ENCODE peak calls at places on chromosomes 6 and 20, in seven cellular contexts. One of them, this sample, is unnamed.

GRCh38 chr6:82989891-82990290 is 75.8 kb downstream of the UBE3D start:
- DNase-seq in SK-N-SH: no peak
- DNase-seq in mammary epithelial cell: no peak
- DNase-seq in Caco-2: no peak
- DNase-seq in fibroblast of villous mesenchyme: peak
- DNase-seq in IMR-90: no peak
- DNase-seq in breast epithelium: no peak
- DNase-seq in this sample: peak

GRCh38 chr20:43893930-43894329 is 20.7 kb upstream of the TOX2 start:
- DNase-seq in SK-N-SH: no peak
- DNase-seq in mammary epithelial cell: peak
- DNase-seq in Caco-2: no peak
- DNase-seq in fibroblast of villous mesenchyme: no peak
- DNase-seq in IMR-90: peak
- DNase-seq in breast epithelium: no peak
- DNase-seq in this sample: no peak

GRCh38 chr6:134491473-134491872 is 173.6 kb upstream of the SGK1 start:
- DNase-seq in SK-N-SH: no peak
- DNase-seq in mammary epithelial cell: peak
- DNase-seq in Caco-2: no peak
- DNase-seq in fibroblast of villous mesenchyme: peak
- DNase-seq in IMR-90: peak
- DNase-seq in breast epithelium: no peak
- DNase-seq in this sample: peak

GRCh38 chr6:142011156-142011555 is 121.6 kb upstream of the GJE1 start:
- DNase-seq in SK-N-SH: no peak
- DNase-seq in mammary epithelial cell: no peak
- DNase-seq in Caco-2: no peak
- DNase-seq in fibroblast of villous mesenchyme: peak
- DNase-seq in IMR-90: peak
- DNase-seq in breast epithelium: no peak
- DNase-seq in this sample: peak

GRCh38 chr20:59525500-59526241 is 78.7 kb upstream of the PHACTR3 start:
- DNase-seq in SK-N-SH: peak
- DNase-seq in mammary epithelial cell: peak
- DNase-seq in Caco-2: peak
- DNase-seq in fibroblast of villous mesenchyme: peak
- DNase-seq in IMR-90: peak
- DNase-seq in breast epithelium: no peak
- DNase-seq in this sample: peak

GRCh38 chr6:124928831-124929230 is 33.4 kb upstream of the RNF217 start:
- DNase-seq in SK-N-SH: no peak
- DNase-seq in mammary epithelial cell: peak
- DNase-seq in Caco-2: no peak
- DNase-seq in fibroblast of villous mesenchyme: no peak
- DNase-seq in IMR-90: no peak
- DNase-seq in breast epithelium: no peak
- DNase-seq in this sample: no peak

GRCh38 chr20:60222497-60222896 is 264.3 kb downstream of the CDH26 start:
- DNase-seq in SK-N-SH: no peak
- DNase-seq in mammary epithelial cell: no peak
- DNase-seq in Caco-2: no peak
- DNase-seq in fibroblast of villous mesenchyme: no peak
- DNase-seq in IMR-90: no peak
- DNase-seq in breast epithelium: no peak
- DNase-seq in this sample: no peak

GRCh38 chr6:159217595-159218275 is 48.5 kb downstream of the FNDC1 start:
- DNase-seq in SK-N-SH: peak
- DNase-seq in mammary epithelial cell: no peak
- DNase-seq in Caco-2: peak
- DNase-seq in fibroblast of villous mesenchyme: peak
- DNase-seq in IMR-90: peak
- DNase-seq in breast epithelium: no peak
- DNase-seq in this sample: peak

GRCh38 chr6:154632121-154632520 is 101.1 kb upstream of the SCAF8 start:
- DNase-seq in SK-N-SH: no peak
- DNase-seq in mammary epithelial cell: no peak
- DNase-seq in Caco-2: no peak
- DNase-seq in fibroblast of villous mesenchyme: no peak
- DNase-seq in IMR-90: no peak
- DNase-seq in breast epithelium: no peak
- DNase-seq in this sample: peak

GRCh38 chr6:134422426-134423231 is 104.7 kb upstream of the SGK1 start:
- DNase-seq in SK-N-SH: no peak
- DNase-seq in mammary epithelial cell: peak
- DNase-seq in Caco-2: no peak
- DNase-seq in fibroblast of villous mesenchyme: peak
- DNase-seq in IMR-90: peak
- DNase-seq in breast epithelium: no peak
- DNase-seq in this sample: peak

GRCh38 chr6:144215402-144215931 is 65.2 kb downstream of the STX11 start:
- DNase-seq in SK-N-SH: peak
- DNase-seq in mammary epithelial cell: peak
- DNase-seq in Caco-2: no peak
- DNase-seq in fibroblast of villous mesenchyme: peak
- DNase-seq in IMR-90: no peak
- DNase-seq in breast epithelium: no peak
- DNase-seq in this sample: peak

GRCh38 chr6:89999995-90000825 is 105.9 kb downstream of the GJA10 start:
- DNase-seq in SK-N-SH: no peak
- DNase-seq in mammary epithelial cell: no peak
- DNase-seq in Caco-2: no peak
- DNase-seq in fibroblast of villous mesenchyme: no peak
- DNase-seq in IMR-90: no peak
- DNase-seq in breast epithelium: no peak
- DNase-seq in this sample: no peak

GRCh38 chr6:159279790-159280277 is 110.6 kb downstream of the FNDC1 start:
- DNase-seq in SK-N-SH: peak
- DNase-seq in mammary epithelial cell: peak
- DNase-seq in Caco-2: no peak
- DNase-seq in fibroblast of villous mesenchyme: no peak
- DNase-seq in IMR-90: no peak
- DNase-seq in breast epithelium: no peak
- DNase-seq in this sample: peak

GRCh38 chr6:1316482-1317220 is 4.8 kb downstream of the FOXQ1 start:
- DNase-seq in SK-N-SH: peak
- DNase-seq in mammary epithelial cell: no peak
- DNase-seq in Caco-2: peak
- DNase-seq in fibroblast of villous mesenchyme: peak
- DNase-seq in IMR-90: no peak
- DNase-seq in breast epithelium: no peak
- DNase-seq in this sample: peak

GRCh38 chr6:156256161-156256560 is 521.0 kb upstream of the ARID1B start:
- DNase-seq in SK-N-SH: no peak
- DNase-seq in mammary epithelial cell: no peak
- DNase-seq in Caco-2: no peak
- DNase-seq in fibroblast of villous mesenchyme: no peak
- DNase-seq in IMR-90: no peak
- DNase-seq in breast epithelium: no peak
- DNase-seq in this sample: no peak

GRCh38 chr6:134437376-134437775 is 119.5 kb upstream of the SGK1 start:
- DNase-seq in SK-N-SH: no peak
- DNase-seq in mammary epithelial cell: peak
- DNase-seq in Caco-2: no peak
- DNase-seq in fibroblast of villous mesenchyme: peak
- DNase-seq in IMR-90: peak
- DNase-seq in breast epithelium: no peak
- DNase-seq in this sample: peak

GRCh38 chr6:27591660-27592059 is 118.8 kb upstream of the ZNF184 start:
- DNase-seq in SK-N-SH: no peak
- DNase-seq in mammary epithelial cell: peak
- DNase-seq in Caco-2: peak
- DNase-seq in fibroblast of villous mesenchyme: no peak
- DNase-seq in IMR-90: peak
- DNase-seq in breast epithelium: no peak
- DNase-seq in this sample: peak

GRCh38 chr20:48176139-48176538 is 390.9 kb upstream of the SULF2 start:
- DNase-seq in SK-N-SH: no peak
- DNase-seq in mammary epithelial cell: no peak
- DNase-seq in Caco-2: no peak
- DNase-seq in fibroblast of villous mesenchyme: no peak
- DNase-seq in IMR-90: no peak
- DNase-seq in breast epithelium: no peak
- DNase-seq in this sample: no peak
- H3K4me3 ChIP-seq in SK-N-SH: no peak
- H3K4me3 ChIP-seq in mammary epithelial cell: no peak
- H3K4me3 ChIP-seq in Caco-2: no peak
- H3K4me3 ChIP-seq in fibroblast of villous mesenchyme: no peak
- H3K4me3 ChIP-seq in IMR-90: no peak
- H3K4me3 ChIP-seq in breast epithelium: no peak
- H3K4me3 ChIP-seq in this sample: no peak

GRCh38 chr6:140677781-140678528 is 1303.5 kb upstream of the CITED2 start:
- DNase-seq in SK-N-SH: no peak
- DNase-seq in mammary epithelial cell: no peak
- DNase-seq in Caco-2: no peak
- DNase-seq in fibroblast of villous mesenchyme: peak
- DNase-seq in IMR-90: peak
- DNase-seq in breast epithelium: no peak
- DNase-seq in this sample: no peak
- TF ChIP-seq CTCF in SK-N-SH: no peak
- TF ChIP-seq CTCF in mammary epithelial cell: no peak
- TF ChIP-seq CTCF in Caco-2: no peak
- TF ChIP-seq CTCF in fibroblast of villous mesenchyme: no peak
- TF ChIP-seq CTCF in IMR-90: no peak
- TF ChIP-seq CTCF in breast epithelium: no peak
- TF ChIP-seq CTCF in this sample: no peak

GRCh38 chr6:35489995-35490791 is 6.7 kb downstream of the TEAD3 start:
- DNase-seq in SK-N-SH: peak
- DNase-seq in mammary epithelial cell: no peak
- DNase-seq in Caco-2: no peak
- DNase-seq in fibroblast of villous mesenchyme: peak
- DNase-seq in IMR-90: peak
- DNase-seq in breast epithelium: peak
- DNase-seq in this sample: peak
- H3K4me3 ChIP-seq in SK-N-SH: no peak
- H3K4me3 ChIP-seq in mammary epithelial cell: no peak
- H3K4me3 ChIP-seq in Caco-2: no peak
- H3K4me3 ChIP-seq in fibroblast of villous mesenchyme: peak
- H3K4me3 ChIP-seq in IMR-90: no peak
- H3K4me3 ChIP-seq in breast epithelium: peak
- H3K4me3 ChIP-seq in this sample: no peak

GRCh38 chr20:37902504-37903313 is at the start of gene VSTM2L:
- DNase-seq in SK-N-SH: peak
- DNase-seq in mammary epithelial cell: peak
- DNase-seq in Caco-2: no peak
- DNase-seq in fibroblast of villous mesenchyme: peak
- DNase-seq in IMR-90: peak
- DNase-seq in breast epithelium: no peak
- DNase-seq in this sample: peak
- TF ChIP-seq CTCF in SK-N-SH: no peak
- TF ChIP-seq CTCF in mammary epithelial cell: no peak
- TF ChIP-seq CTCF in Caco-2: no peak
- TF ChIP-seq CTCF in fibroblast of villous mesenchyme: no peak
- TF ChIP-seq CTCF in IMR-90: no peak
- TF ChIP-seq CTCF in breast epithelium: no peak
- TF ChIP-seq CTCF in this sample: no peak

GRCh38 chr20:35772563-35773058 is 796 bp downstream of the PHF20 start:
- DNase-seq in SK-N-SH: no peak
- DNase-seq in mammary epithelial cell: no peak
- DNase-seq in Caco-2: no peak
- DNase-seq in fibroblast of villous mesenchyme: no peak
- DNase-seq in IMR-90: no peak
- DNase-seq in breast epithelium: no peak
- DNase-seq in this sample: no peak

GRCh38 chr20:35771689-35772562 is at the start of gene PHF20:
- DNase-seq in SK-N-SH: peak
- DNase-seq in mammary epithelial cell: peak
- DNase-seq in Caco-2: peak
- DNase-seq in fibroblast of villous mesenchyme: peak
- DNase-seq in IMR-90: peak
- DNase-seq in breast epithelium: peak
- DNase-seq in this sample: peak

GRCh38 chr20:35773154-35773751 is 1.4 kb downstream of the PHF20 start:
- DNase-seq in SK-N-SH: no peak
- DNase-seq in mammary epithelial cell: no peak
- DNase-seq in Caco-2: peak
- DNase-seq in fibroblast of villous mesenchyme: peak
- DNase-seq in IMR-90: peak
- DNase-seq in breast epithelium: no peak
- DNase-seq in this sample: peak

GRCh38 chr20:35768731-35769664 is 2.8 kb upstream of the PHF20 start:
- DNase-seq in SK-N-SH: peak
- DNase-seq in mammary epithelial cell: peak
- DNase-seq in Caco-2: peak
- DNase-seq in fibroblast of villous mesenchyme: peak
- DNase-seq in IMR-90: peak
- DNase-seq in breast epithelium: peak
- DNase-seq in this sample: peak

GRCh38 chr20:35771367-35771688 is 487 bp upstream of the PHF20 start:
- DNase-seq in SK-N-SH: no peak
- DNase-seq in mammary epithelial cell: no peak
- DNase-seq in Caco-2: no peak
- DNase-seq in fibroblast of villous mesenchyme: no peak
- DNase-seq in IMR-90: no peak
- DNase-seq in breast epithelium: no peak
- DNase-seq in this sample: no peak
- H3K4me3 ChIP-seq in SK-N-SH: no peak
- H3K4me3 ChIP-seq in mammary epithelial cell: no peak
- H3K4me3 ChIP-seq in Caco-2: peak
- H3K4me3 ChIP-seq in fibroblast of villous mesenchyme: peak
- H3K4me3 ChIP-seq in IMR-90: peak
- H3K4me3 ChIP-seq in breast epithelium: peak
- H3K4me3 ChIP-seq in this sample: peak

GRCh38 chr20:34112600-34113061 is 588 bp upstream of the EIF2S2 start:
- DNase-seq in SK-N-SH: peak
- DNase-seq in mammary epithelial cell: no peak
- DNase-seq in Caco-2: peak
- DNase-seq in fibroblast of villous mesenchyme: peak
- DNase-seq in IMR-90: peak
- DNase-seq in breast epithelium: no peak
- DNase-seq in this sample: peak
- TF ChIP-seq CTCF in SK-N-SH: no peak
- TF ChIP-seq CTCF in mammary epithelial cell: no peak
- TF ChIP-seq CTCF in Caco-2: no peak
- TF ChIP-seq CTCF in fibroblast of villous mesenchyme: no peak
- TF ChIP-seq CTCF in IMR-90: no peak
- TF ChIP-seq CTCF in breast epithelium: no peak
- TF ChIP-seq CTCF in this sample: no peak

GRCh38 chr6:42278131-42278853 is 60.6 kb upstream of the MRPS10 start:
- DNase-seq in SK-N-SH: no peak
- DNase-seq in mammary epithelial cell: no peak
- DNase-seq in Caco-2: no peak
- DNase-seq in fibroblast of villous mesenchyme: no peak
- DNase-seq in IMR-90: no peak
- DNase-seq in breast epithelium: no peak
- DNase-seq in this sample: no peak
- H3K4me3 ChIP-seq in SK-N-SH: no peak
- H3K4me3 ChIP-seq in mammary epithelial cell: no peak
- H3K4me3 ChIP-seq in Caco-2: no peak
- H3K4me3 ChIP-seq in fibroblast of villous mesenchyme: no peak
- H3K4me3 ChIP-seq in IMR-90: no peak
- H3K4me3 ChIP-seq in breast epithelium: no peak
- H3K4me3 ChIP-seq in this sample: no peak